ENCODE peak calls at places on chromosomes 5 and 9, in ten cellular contexts. Q is erythroblast, W is GM03348, P is HEK293T, S is psoas muscle, I is mesendoderm, D is 8988T, A is epithelial cell of esophagus, B is left ventricle myocardium inferior, Z is breast epithelium. J is an unnamed sample.

GRCh38 chr9:105299190-105299854 is 54.9 kb downstream of the SLC44A1 start:
- DNase-seq in Q (peak), W (peak), P (no peak), S (no peak), I (peak), D (peak), A (peak), B (no peak), Z (no peak), J (peak)

GRCh38 chr9:37034320-37034937 is 361 bp upstream of the PAX5 start:
- DNase-seq in Q (peak), W (peak), P (no peak), S (no peak), I (peak), D (no peak), A (no peak), B (no peak), Z (no peak), J (no peak)

GRCh38 chr9:36991516-36992134 is 42.4 kb downstream of the PAX5 start:
- DNase-seq in Q (peak), W (no peak), P (peak), S (no peak), I (peak), D (peak), A (peak), B (no peak), Z (no peak), J (no peak)

GRCh38 chr9:103899836-103900235 is 194.3 kb upstream of the SMC2 start:
- DNase-seq in Q (no peak), W (no peak), P (no peak), S (no peak), I (no peak), D (no peak), A (no peak), B (no peak), Z (no peak), J (no peak)

GRCh38 chr9:69412741-69413150 is 87.7 kb downstream of the ENTREP1 start:
- DNase-seq in Q (peak), W (peak), P (peak), S (peak), I (peak), D (peak), A (peak), B (peak), Z (no peak), J (peak)

GRCh38 chr5:115309751-115310370 is 13.4 kb upstream of the CCDC112 start:
- DNase-seq in Q (peak), W (peak), P (no peak), S (no peak), I (peak), D (no peak), A (peak), B (no peak), Z (no peak), J (no peak)

GRCh38 chr9:107112707-107113243 is 170.3 kb upstream of the RAD23B start:
- DNase-seq in Q (no peak), W (no peak), P (no peak), S (no peak), I (no peak), D (no peak), A (no peak), B (no peak), Z (no peak), J (no peak)

GRCh38 chr9:3401556-3401955 is 124.2 kb downstream of the RFX3 start:
- DNase-seq in Q (no peak), W (no peak), P (no peak), S (no peak), I (no peak), D (no peak), A (peak), B (no peak), Z (no peak), J (no peak)

GRCh38 chr9:136943291-136944093 is 1.0 kb downstream of the FBXW5 start:
- DNase-seq in Q (peak), W (no peak), P (peak), S (no peak), I (peak), D (peak), A (peak), B (no peak), Z (no peak), J (peak)

GRCh38 chr5:135147294-135148090 is 113.5 kb upstream of the PITX1 start:
- DNase-seq in Q (no peak), W (no peak), P (no peak), S (no peak), I (no peak), D (no peak), A (no peak), B (no peak), Z (no peak), J (no peak)

GRCh38 chr9:124510650-124511425 is 3.6 kb upstream of the NR5A1 start:
- DNase-seq in Q (peak), W (no peak), P (no peak), S (no peak), I (no peak), D (peak), A (peak), B (no peak), Z (no peak), J (no peak)

GRCh38 chr5:77958642-77959315 is 182.6 kb upstream of the TBCA start:
- DNase-seq in Q (no peak), W (no peak), P (no peak), S (no peak), I (peak), D (no peak), A (no peak), B (no peak), Z (no peak), J (no peak)

GRCh38 chr5:35598707-35599370 is 18.8 kb upstream of the SPEF2 start:
- DNase-seq in Q (no peak), W (no peak), P (no peak), S (no peak), I (peak), D (no peak), A (peak), B (no peak), Z (no peak), J (no peak)

GRCh38 chr5:72036951-72037350 is 70.3 kb upstream of the MAP1B start:
- DNase-seq in Q (no peak), W (peak), P (no peak), S (no peak), I (peak), D (no peak), A (peak), B (no peak), Z (no peak), J (no peak)

GRCh38 chr9:100715100-100715379 is 137.2 kb downstream of the CAVIN4 start:
- DNase-seq in Q (no peak), W (no peak), P (no peak), S (no peak), I (no peak), D (no peak), A (no peak), B (no peak), Z (no peak), J (no peak)

GRCh38 chr5:57779383-57780223 is 297.0 kb upstream of the ACTBL2 start:
- DNase-seq in Q (peak), W (peak), P (peak), S (no peak), I (peak), D (no peak), A (peak), B (peak), Z (no peak), J (peak)

GRCh38 chr9:90815183-90815943 is 13.7 kb downstream of the SYK start:
- DNase-seq in Q (peak), W (no peak), P (no peak), S (no peak), I (peak), D (no peak), A (no peak), B (no peak), Z (no peak), J (no peak)

GRCh38 chr9:105447386-105447813 is 434 bp upstream of the FSD1L start:
- DNase-seq in Q (no peak), W (peak), P (no peak), S (no peak), I (no peak), D (no peak), A (peak), B (no peak), Z (no peak), J (no peak)

GRCh38 chr9:69009708-69010107 is 4.2 kb downstream of the PRKACG start:
- DNase-seq in Q (no peak), W (no peak), P (no peak), S (no peak), I (no peak), D (no peak), A (peak), B (no peak), Z (no peak), J (no peak)